ENCODE peak calls at places on chromosomes 13 and 19, in seven cellular contexts. U is RCC 7860; H is CD4-positive, alpha-beta memory T cell; B is CD8-positive, alpha-beta memory T cell; F is body of pancreas; Z is dorsolateral prefrontal cortex; C is left cardiac atrium. A is an unnamed sample.

GRCh38 chr19:55549500-55550320 is 4.4 kb upstream of the SBK3 start:
- DNase-seq in Z (no peak), C (no peak), B (peak), F (no peak), H (no peak), U (peak), A (no peak)

GRCh38 chr13:101231751-101232428 is 184.4 kb downstream of the NALCN start:
- DNase-seq in U (no peak), B (no peak), F (no peak), C (no peak), Z (no peak), H (no peak), A (no peak)

GRCh38 chr19:4441994-4442845 is 15.4 kb downstream of the UBXN6 start:
- DNase-seq in Z (no peak), U (no peak), H (no peak), B (no peak), F (no peak), C (no peak), A (no peak)

GRCh38 chr19:20558011-20558410 is 7.6 kb downstream of the ZNF737 start:
- DNase-seq in B (no peak), Z (no peak), U (no peak), C (peak), F (peak), H (no peak), A (peak)

GRCh38 chr13:113064534-113065405 is 40.8 kb upstream of the F7 start:
- DNase-seq in H (no peak), U (peak), Z (peak), F (no peak), C (no peak), B (peak), A (no peak)

GRCh38 chr13:44181938-44182337 is 191.7 kb upstream of the SERP2 start:
- DNase-seq in B (no peak), U (no peak), Z (no peak), F (no peak), H (no peak), C (no peak), A (no peak)

GRCh38 chr19:13160557-13160956 is 10.3 kb downstream of the IER2 start:
- DNase-seq in Z (no peak), H (no peak), F (no peak), C (no peak), B (no peak), U (peak), A (no peak)

GRCh38 chr19:57269515-57270250 is 10.6 kb upstream of the ZNF460 start:
- DNase-seq in B (no peak), U (peak), C (no peak), H (no peak), F (no peak), Z (no peak), A (no peak)

GRCh38 chr13:95552539-95553270 is at the start of gene CLDN10:
- DNase-seq in C (no peak), U (no peak), B (no peak), Z (no peak), F (peak), H (no peak), A (peak)

GRCh38 chr13:30864352-30865130 is 41.5 kb upstream of the MEDAG start:
- DNase-seq in Z (no peak), B (no peak), H (no peak), U (no peak), F (no peak), C (no peak), A (no peak)

GRCh38 chr13:50277127-50277526 is 261.9 kb downstream of the KCNRG start:
- DNase-seq in U (no peak), B (no peak), C (no peak), Z (no peak), F (no peak), H (no peak), A (no peak)

GRCh38 chr19:33513424-33513823 is 8.2 kb downstream of the PEPD start:
- DNase-seq in B (no peak), C (no peak), Z (no peak), H (no peak), F (no peak), U (no peak), A (no peak)

GRCh38 chr19:45440259-45440638 is 16.5 kb upstream of the ERCC1 start:
- DNase-seq in H (no peak), Z (no peak), C (no peak), F (no peak), B (no peak), U (no peak), A (no peak)

GRCh38 chr13:30247406-30247805 is 59.9 kb downstream of the KATNAL1 start:
- DNase-seq in U (no peak), Z (no peak), F (no peak), H (no peak), B (no peak), C (no peak), A (no peak)

GRCh38 chr13:72104656-72105180 is 237.7 kb upstream of the DACH1 start:
- DNase-seq in Z (no peak), B (no peak), F (peak), H (no peak), U (no peak), C (no peak), A (no peak)

GRCh38 chr13:37667631-37668161 is 69.1 kb upstream of the POSTN start:
- DNase-seq in U (no peak), B (no peak), F (no peak), H (no peak), Z (no peak), C (no peak), A (no peak)

GRCh38 chr19:34639491-34640085 is 37.4 kb downstream of the SCGB2B2 start:
- DNase-seq in H (peak), U (peak), Z (no peak), C (peak), B (peak), F (peak), A (no peak)

GRCh38 chr13:84702174-84702573 is 819.9 kb upstream of the SLITRK1 start:
- DNase-seq in H (no peak), F (no peak), Z (no peak), U (no peak), B (no peak), C (no peak), A (no peak)

A was measured in nucleus accumbens.